ENCODE peak calls at places on chromosomes 13 and 19, in seven cellular contexts. One of them, this sample, is unnamed.
A peak's percentile ranks its signal among the peaks of the same experiment; 100 is the strongest.

GRCh38 chr19:50314724-50315700 is 14.2 kb downstream of the KCNC3 start:
- DNase-seq in A549: no peak
- DNase-seq in breast epithelium: no peak
- DNase-seq in dorsolateral prefrontal cortex: peak; percentile 35
- DNase-seq in tibial artery: no peak
- DNase-seq in neural crest cell: no peak
- DNase-seq in B cell: no peak
- DNase-seq in this sample: peak; percentile 76

GRCh38 chr19:48836089-48837017 is at the start of gene HSD17B14:
- DNase-seq in tibial artery: peak; percentile 80
- DNase-seq in B cell: no peak
- DNase-seq in dorsolateral prefrontal cortex: no peak
- DNase-seq in neural crest cell: peak; percentile 30
- DNase-seq in breast epithelium: no peak
- DNase-seq in A549: peak; percentile 84
- DNase-seq in this sample: peak; percentile 42

GRCh38 chr19:10115392-10116084 is 4.0 kb downstream of the P2RY11 start:
- DNase-seq in breast epithelium: no peak
- DNase-seq in neural crest cell: no peak
- DNase-seq in A549: no peak
- DNase-seq in dorsolateral prefrontal cortex: no peak
- DNase-seq in B cell: no peak
- DNase-seq in tibial artery: no peak
- DNase-seq in this sample: no peak

GRCh38 chr13:72506706-72507105 is 220.7 kb downstream of the MZT1 start:
- DNase-seq in neural crest cell: no peak
- DNase-seq in breast epithelium: no peak
- DNase-seq in tibial artery: no peak
- DNase-seq in A549: no peak
- DNase-seq in dorsolateral prefrontal cortex: no peak
- DNase-seq in B cell: no peak
- DNase-seq in this sample: no peak

GRCh38 chr19:51317381-51317780 is 5.9 kb downstream of the IGLON5 start:
- DNase-seq in breast epithelium: no peak
- DNase-seq in dorsolateral prefrontal cortex: no peak
- DNase-seq in B cell: no peak
- DNase-seq in neural crest cell: no peak
- DNase-seq in A549: no peak
- DNase-seq in tibial artery: no peak
- DNase-seq in this sample: no peak

GRCh38 chr19:7595466-7596133 is at the start of gene CAMSAP3:
- DNase-seq in tibial artery: no peak
- DNase-seq in B cell: peak; percentile 71
- DNase-seq in dorsolateral prefrontal cortex: no peak
- DNase-seq in breast epithelium: no peak
- DNase-seq in neural crest cell: peak; percentile 38
- DNase-seq in A549: no peak
- DNase-seq in this sample: peak; percentile 74

GRCh38 chr13:73608157-73608516 is 526.1 kb downstream of the KLF12 start:
- DNase-seq in B cell: no peak
- DNase-seq in breast epithelium: no peak
- DNase-seq in neural crest cell: no peak
- DNase-seq in tibial artery: no peak
- DNase-seq in dorsolateral prefrontal cortex: no peak
- DNase-seq in A549: no peak
- DNase-seq in this sample: no peak

GRCh38 chr13:19362946-19363510 is 181.4 kb upstream of the TUBA3C start:
- DNase-seq in dorsolateral prefrontal cortex: no peak
- DNase-seq in breast epithelium: no peak
- DNase-seq in tibial artery: no peak
- DNase-seq in B cell: no peak
- DNase-seq in neural crest cell: no peak
- DNase-seq in A549: no peak
- DNase-seq in this sample: no peak

GRCh38 chr19:31135841-31136240 is 213.4 kb downstream of the TSHZ3 start:
- DNase-seq in A549: no peak
- DNase-seq in dorsolateral prefrontal cortex: no peak
- DNase-seq in breast epithelium: no peak
- DNase-seq in B cell: no peak
- DNase-seq in neural crest cell: no peak
- DNase-seq in tibial artery: no peak
- DNase-seq in this sample: no peak

DNA sequence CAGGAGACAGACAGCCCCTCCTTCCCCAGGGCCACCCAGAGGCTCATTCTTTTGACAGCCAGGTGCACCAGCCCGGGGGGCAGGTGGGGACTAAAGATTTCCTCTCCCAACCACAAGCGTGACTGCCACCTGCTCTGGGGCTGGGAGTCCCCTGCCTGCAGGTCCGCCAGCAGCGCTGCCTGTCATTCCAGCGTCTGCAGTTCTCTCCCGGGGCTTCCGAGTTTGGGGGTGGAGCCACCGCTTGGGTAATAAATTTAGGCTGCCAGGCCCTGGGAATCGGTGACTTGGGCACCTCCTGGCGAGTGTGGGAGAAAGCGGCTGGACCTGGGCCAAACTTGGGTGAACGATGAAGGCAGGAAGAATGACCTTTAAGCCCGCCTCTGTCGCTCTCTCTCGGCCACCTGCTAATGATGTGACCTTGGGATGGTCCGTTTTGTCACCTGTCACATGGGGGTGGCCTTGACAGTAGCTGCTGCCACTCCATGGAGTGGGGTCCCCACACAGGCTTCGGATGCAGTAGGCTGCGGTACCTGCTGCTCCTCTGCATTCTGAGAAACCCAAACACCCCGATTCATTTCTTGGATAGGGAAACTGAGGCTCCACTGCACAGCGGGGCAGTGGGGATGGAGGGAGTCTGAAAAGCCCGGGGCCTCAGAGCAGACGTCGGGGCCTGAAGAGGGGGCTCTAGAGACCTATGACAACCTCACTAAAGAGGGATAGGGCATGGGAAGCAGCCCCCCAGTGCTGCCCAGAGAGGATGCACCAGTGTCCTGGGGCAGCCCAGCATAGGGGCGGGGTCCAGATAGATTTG is 12.8 kb downstream of the FUT6 start:
- DNase-seq in neural crest cell: peak; percentile 45
- DNase-seq in B cell: peak; percentile 59
- DNase-seq in A549: peak; percentile 70
- DNase-seq in breast epithelium: peak; percentile 71
- DNase-seq in tibial artery: no peak
- DNase-seq in dorsolateral prefrontal cortex: no peak
- DNase-seq in this sample: peak; percentile 73
- TF ChIP-seq CTCF in neural crest cell: no peak
- TF ChIP-seq CTCF in B cell: no peak
- TF ChIP-seq CTCF in A549: no peak
- TF ChIP-seq CTCF in breast epithelium: no peak
- TF ChIP-seq CTCF in tibial artery: no peak
- TF ChIP-seq CTCF in dorsolateral prefrontal cortex: no peak
- TF ChIP-seq CTCF in this sample: no peak

GRCh38 chr13:32019612-32020233 is 11.9 kb upstream of the FRY start:
- DNase-seq in breast epithelium: no peak
- DNase-seq in dorsolateral prefrontal cortex: no peak
- DNase-seq in A549: peak; percentile 50
- DNase-seq in tibial artery: no peak
- DNase-seq in B cell: peak; percentile 58
- DNase-seq in neural crest cell: peak; percentile 45
- DNase-seq in this sample: peak; percentile 47
- TF ChIP-seq CTCF in breast epithelium: peak; percentile 35
- TF ChIP-seq CTCF in dorsolateral prefrontal cortex: peak; percentile 66
- TF ChIP-seq CTCF in A549: peak; percentile 48
- TF ChIP-seq CTCF in tibial artery: peak; percentile 60
- TF ChIP-seq CTCF in B cell: peak; percentile 69
- TF ChIP-seq CTCF in neural crest cell: peak; percentile 80
- TF ChIP-seq CTCF in this sample: peak; percentile 69

GRCh38 chr19:5309438-5310204 is 31.0 kb downstream of the PTPRS start:
- DNase-seq in dorsolateral prefrontal cortex: no peak
- DNase-seq in A549: no peak
- DNase-seq in neural crest cell: no peak
- DNase-seq in tibial artery: no peak
- DNase-seq in B cell: no peak
- DNase-seq in breast epithelium: no peak
- DNase-seq in this sample: peak; percentile 33
- TF ChIP-seq CTCF in dorsolateral prefrontal cortex: no peak
- TF ChIP-seq CTCF in A549: no peak
- TF ChIP-seq CTCF in neural crest cell: no peak
- TF ChIP-seq CTCF in tibial artery: no peak
- TF ChIP-seq CTCF in B cell: no peak
- TF ChIP-seq CTCF in breast epithelium: no peak
- TF ChIP-seq CTCF in this sample: no peak

DNA sequence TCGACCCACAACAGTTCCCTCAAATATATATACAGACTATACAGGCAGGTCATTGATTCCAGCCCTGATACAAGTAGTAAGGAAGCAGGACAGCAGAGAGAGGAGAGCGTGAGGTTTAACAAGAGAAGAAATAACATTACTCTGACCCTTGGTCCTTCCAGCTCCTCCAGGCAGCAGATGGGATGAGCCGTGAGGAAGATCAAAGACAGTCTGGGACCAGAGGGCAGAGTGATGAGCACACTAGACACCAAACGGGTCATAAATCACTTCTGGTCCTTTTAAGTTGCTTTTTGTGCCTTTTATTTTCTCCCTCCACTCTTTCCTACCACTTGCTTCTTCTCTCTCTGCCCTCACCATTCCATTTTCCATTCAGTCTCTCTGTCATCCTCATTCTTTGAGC is 16.9 kb upstream of the MICU2 start:
- DNase-seq in B cell: no peak
- DNase-seq in breast epithelium: no peak
- DNase-seq in A549: no peak
- DNase-seq in dorsolateral prefrontal cortex: no peak
- DNase-seq in neural crest cell: no peak
- DNase-seq in tibial artery: no peak
- DNase-seq in this sample: no peak
- TF ChIP-seq CTCF in B cell: no peak
- TF ChIP-seq CTCF in breast epithelium: no peak
- TF ChIP-seq CTCF in A549: no peak
- TF ChIP-seq CTCF in dorsolateral prefrontal cortex: no peak
- TF ChIP-seq CTCF in neural crest cell: no peak
- TF ChIP-seq CTCF in tibial artery: no peak
- TF ChIP-seq CTCF in this sample: no peak

GRCh38 chr13:99813346-99814095 is 158.0 kb downstream of the ZIC5 start:
- DNase-seq in A549: no peak
- DNase-seq in breast epithelium: no peak
- DNase-seq in dorsolateral prefrontal cortex: no peak
- DNase-seq in B cell: no peak
- DNase-seq in tibial artery: no peak
- DNase-seq in neural crest cell: no peak
- DNase-seq in this sample: no peak
- TF ChIP-seq CTCF in A549: no peak
- TF ChIP-seq CTCF in breast epithelium: no peak
- TF ChIP-seq CTCF in dorsolateral prefrontal cortex: no peak
- TF ChIP-seq CTCF in B cell: no peak
- TF ChIP-seq CTCF in tibial artery: no peak
- TF ChIP-seq CTCF in neural crest cell: no peak
- TF ChIP-seq CTCF in this sample: no peak

GRCh38 chr19:38135150-38135998 is 88.6 kb downstream of the DPF1 start:
- DNase-seq in tibial artery: no peak
- DNase-seq in A549: no peak
- DNase-seq in B cell: no peak
- DNase-seq in neural crest cell: no peak
- DNase-seq in breast epithelium: no peak
- DNase-seq in dorsolateral prefrontal cortex: no peak
- DNase-seq in this sample: no peak

GRCh38 chr19:38132781-38133180 is 91.2 kb downstream of the DPF1 start:
- DNase-seq in neural crest cell: no peak
- DNase-seq in tibial artery: no peak
- DNase-seq in A549: no peak
- DNase-seq in dorsolateral prefrontal cortex: no peak
- DNase-seq in breast epithelium: no peak
- DNase-seq in B cell: no peak
- DNase-seq in this sample: no peak

GRCh38 chr19:38130399-38130798 is 93.6 kb downstream of the DPF1 start:
- DNase-seq in breast epithelium: no peak
- DNase-seq in dorsolateral prefrontal cortex: no peak
- DNase-seq in B cell: no peak
- DNase-seq in tibial artery: no peak
- DNase-seq in neural crest cell: no peak
- DNase-seq in A549: no peak
- DNase-seq in this sample: no peak

GRCh38 chr19:38139122-38139521 is 84.9 kb downstream of the DPF1 start:
- DNase-seq in breast epithelium: no peak
- DNase-seq in B cell: no peak
- DNase-seq in neural crest cell: no peak
- DNase-seq in dorsolateral prefrontal cortex: no peak
- DNase-seq in tibial artery: no peak
- DNase-seq in A549: no peak
- DNase-seq in this sample: no peak

GRCh38 chr19:38134538-38135149 is 89.4 kb downstream of the DPF1 start:
- DNase-seq in breast epithelium: no peak
- DNase-seq in A549: peak; percentile 74
- DNase-seq in tibial artery: no peak
- DNase-seq in dorsolateral prefrontal cortex: no peak
- DNase-seq in neural crest cell: peak; percentile 57
- DNase-seq in B cell: peak; percentile 66
- DNase-seq in this sample: peak; percentile 39
- TF ChIP-seq CTCF in breast epithelium: no peak
- TF ChIP-seq CTCF in A549: peak; percentile 83
- TF ChIP-seq CTCF in tibial artery: no peak
- TF ChIP-seq CTCF in dorsolateral prefrontal cortex: peak; percentile 49
- TF ChIP-seq CTCF in neural crest cell: peak; percentile 69
- TF ChIP-seq CTCF in B cell: peak; percentile 75
- TF ChIP-seq CTCF in this sample: peak; percentile 77

DNA sequence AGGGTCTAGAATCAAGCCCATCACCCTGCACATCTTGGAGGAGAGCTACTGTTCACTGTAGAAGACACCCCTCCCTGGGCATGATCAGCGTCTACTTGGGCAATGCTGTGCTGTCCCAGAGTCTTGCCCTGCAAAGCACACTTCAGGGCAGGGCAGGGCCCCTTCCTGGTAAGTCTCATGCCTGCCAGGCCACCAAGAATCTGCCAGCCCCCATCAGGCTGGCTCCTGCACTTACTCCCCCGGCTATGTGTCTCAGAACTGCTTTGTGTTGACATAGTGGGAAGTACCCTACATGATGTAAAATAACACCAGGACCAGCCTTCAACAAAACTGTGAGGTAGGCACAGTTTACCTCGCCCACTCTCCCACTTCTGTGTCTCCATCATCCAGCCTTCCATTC is 27.9 kb upstream of the ATP12A start:
- DNase-seq in A549: no peak
- DNase-seq in breast epithelium: no peak
- DNase-seq in tibial artery: no peak
- DNase-seq in neural crest cell: no peak
- DNase-seq in B cell: no peak
- DNase-seq in dorsolateral prefrontal cortex: no peak
- DNase-seq in this sample: no peak
- TF ChIP-seq CTCF in A549: no peak
- TF ChIP-seq CTCF in breast epithelium: no peak
- TF ChIP-seq CTCF in tibial artery: no peak
- TF ChIP-seq CTCF in neural crest cell: no peak
- TF ChIP-seq CTCF in B cell: no peak
- TF ChIP-seq CTCF in dorsolateral prefrontal cortex: no peak
- TF ChIP-seq CTCF in this sample: no peak